ENCODE peak calls at places on chromosome 5, in six cellular contexts. P is memory B cell, X is anterior cingulate cortex, L is mucosa of gallbladder, O is head of caudate nucleus, B is uterus. U is an unnamed sample.

GRCh38 chr5:150438873-150439546 is 10.5 kb downstream of the RPS14 start:
- DNase-seq in B (no peak), P (no peak), X (no peak), L (no peak), O (no peak), U (peak; percentile 58)

GRCh38 chr5:140140435-140140834 is 14.7 kb downstream of the IGIP start:
- DNase-seq in P (no peak), O (no peak), X (no peak), B (no peak), L (no peak), U (no peak)

GRCh38 chr5:100273846-100274580 is 261.2 kb upstream of the FAM174A start:
- DNase-seq in L (no peak), X (no peak), P (no peak), O (no peak), B (no peak), U (no peak)

GRCh38 chr5:139271201-139272027 is 22.1 kb upstream of the MATR3 start:
- DNase-seq in X (no peak), P (no peak), B (no peak), L (no peak), O (no peak), U (no peak)

GRCh38 chr5:149323235-149324205 is 21.8 kb upstream of the GRPEL2 start:
- DNase-seq in B (no peak), L (no peak), X (no peak), P (no peak), O (no peak), U (no peak)

GRCh38 chr5:141878186-141878770 is at the start of gene PCDH1:
- DNase-seq in L (peak; percentile 29), O (peak; percentile 69), X (peak; percentile 75), B (peak; percentile 13), P (peak; percentile 22), U (peak; percentile 76)

GRCh38 chr5:103357636-103358035 is 99.1 kb downstream of the MACIR start:
- DNase-seq in B (no peak), L (no peak), X (no peak), P (no peak), O (no peak), U (no peak)

GRCh38 chr5:177428574-177429217 is 2.2 kb downstream of the GRK6 start:
- DNase-seq in L (no peak), B (no peak), X (no peak), O (no peak), P (no peak), U (no peak)

GRCh38 chr5:158010831-158011230 is 151.9 kb upstream of the CLINT1 start:
- DNase-seq in P (no peak), O (no peak), B (no peak), X (no peak), L (no peak), U (no peak)

GRCh38 chr5:17415282-17415681 is 82.7 kb upstream of the TAF11L2 start:
- DNase-seq in L (no peak), X (no peak), O (no peak), P (no peak), B (no peak), U (no peak)

U was measured in T47D.